ENCODE peak calls at places on chromosomes 5 and 9, in seven cellular contexts. U, T, I, K, O, H and E are unnamed samples.

GRCh38 chr5:139726248-139726647 is 69.4 kb upstream of the PSD2 start:
- DNase-seq in U (no peak), O (no peak), I (no peak), T (no peak), H (no peak), K (no peak), E (no peak)

GRCh38 chr5:139886213-139886612 is 90.6 kb downstream of the PSD2 start:
- DNase-seq in T (no peak), I (no peak), K (no peak), O (no peak), H (no peak), U (no peak), E (no peak)

GRCh38 chr5:39473156-39473779 is 48.5 kb upstream of the DAB2 start:
- DNase-seq in H (no peak), T (no peak), U (peak), O (no peak), I (no peak), K (no peak), E (no peak)

GRCh38 chr5:150783422-150783928 is 4.9 kb downstream of the SMIM3 start:
- DNase-seq in U (peak), K (no peak), O (no peak), H (peak), I (no peak), T (no peak), E (peak)

GRCh38 chr5:55172937-55173695 is at the start of gene CDC20B:
- DNase-seq in O (peak), K (no peak), H (peak), I (peak), T (peak), U (peak), E (peak)

GRCh38 chr9:69319324-69320040 is 5.5 kb upstream of the ENTREP1 start:
- DNase-seq in T (no peak), H (no peak), U (no peak), K (no peak), I (no peak), O (no peak), E (no peak)

GRCh38 chr5:153135416-153135815 is 355.1 kb upstream of the GRIA1 start:
- DNase-seq in U (no peak), K (no peak), H (no peak), I (no peak), T (no peak), O (no peak), E (no peak)

GRCh38 chr5:132209901-132210545 is 17.6 kb downstream of the P4HA2 start:
- DNase-seq in U (no peak), H (no peak), O (no peak), T (no peak), I (no peak), K (no peak), E (no peak)

GRCh38 chr9:107282268-107282667 is 811 bp upstream of the RAD23B start:
- DNase-seq in T (no peak), I (no peak), H (no peak), K (no peak), O (no peak), U (no peak), E (no peak)

GRCh38 chr9:134100040-134100439 is 32.2 kb upstream of the BRD3 start:
- DNase-seq in O (no peak), T (no peak), H (no peak), I (no peak), U (no peak), K (no peak), E (no peak)

GRCh38 chr5:169107316-169107715 is 193.6 kb downstream of the SLIT3 start:
- DNase-seq in H (no peak), O (no peak), U (peak), T (no peak), I (no peak), K (no peak), E (no peak)

GRCh38 chr5:132060501-132061161 is at the start of gene IL3:
- DNase-seq in H (no peak), I (peak), K (no peak), O (no peak), T (peak), U (no peak), E (peak)

GRCh38 chr5:133610489-133611356 is 1.6 kb downstream of the FSTL4 start:
- DNase-seq in U (peak), I (peak), H (peak), O (peak), T (peak), K (no peak), E (no peak)

GRCh38 chr5:140245354-140245753 is 57.5 kb downstream of the PFDN1 start:
- DNase-seq in H (no peak), I (no peak), K (no peak), O (peak), U (no peak), T (no peak), E (no peak)

GRCh38 chr5:19795218-19795617 is 192.8 kb downstream of the CDH18 start:
- DNase-seq in O (no peak), K (no peak), T (no peak), I (no peak), H (peak), U (peak), E (no peak)

GRCh38 chr5:7410936-7411511 is 15.1 kb downstream of the ADCY2 start:
- DNase-seq in I (no peak), K (no peak), U (no peak), T (no peak), H (no peak), O (no peak), E (no peak)

GRCh38 chr9:69207503-69207902 is 33.4 kb downstream of the TJP2 start:
- DNase-seq in K (no peak), T (no peak), O (no peak), U (no peak), H (peak), I (no peak), E (no peak)

GRCh38 chr5:97046270-97046982 is 96.0 kb downstream of the LIX1 start:
- DNase-seq in K (no peak), U (peak), O (no peak), I (no peak), T (no peak), H (peak), E (no peak)

GRCh38 chr5:77400645-77401044 is 91.5 kb downstream of the WDR41 start:
- DNase-seq in I (no peak), T (no peak), O (no peak), H (no peak), U (no peak), K (no peak), E (no peak)

GRCh38 chr9:104286792-104287191 is 192.7 kb downstream of the SMC2 start:
- DNase-seq in O (no peak), H (no peak), U (peak), T (no peak), K (no peak), I (no peak), E (no peak)

GRCh38 chr5:158837908-158838307 is 261.8 kb downstream of the EBF1 start:
- DNase-seq in I (no peak), O (no peak), T (no peak), K (no peak), H (no peak), U (no peak), E (no peak)

GRCh38 chr5:72525816-72526215 is 18.6 kb upstream of the ZNF366 start:
- DNase-seq in T (no peak), H (no peak), U (peak), K (no peak), I (no peak), O (no peak), E (no peak)

GRCh38 chr9:98572054-98572627 is 136.6 kb downstream of the GABBR2 start:
- DNase-seq in H (no peak), I (no peak), O (no peak), U (peak), T (no peak), K (no peak), E (no peak)

GRCh38 chr9:93129286-93129685 is 4.8 kb downstream of the NINJ1 start:
- DNase-seq in O (peak), I (no peak), U (no peak), H (no peak), T (no peak), K (no peak), E (no peak)

GRCh38 chr9:111484564-111484878 is 338 bp upstream of the ECPAS start:
- DNase-seq in U (no peak), O (no peak), I (no peak), T (no peak), H (no peak), K (no peak), E (no peak)

GRCh38 chr5:151362970-151363369 is 15.6 kb upstream of the SLC36A2 start:
- DNase-seq in K (no peak), H (no peak), U (no peak), I (no peak), T (no peak), O (no peak), E (no peak)

GRCh38 chr5:110738503-110738811 is 350 bp upstream of the SLC25A46 start:
- DNase-seq in I (no peak), K (no peak), T (no peak), U (no peak), O (no peak), H (no peak), E (no peak)

GRCh38 chr5:14429614-14430013 is 152.0 kb upstream of the OTULINL start:
- DNase-seq in O (no peak), U (no peak), H (no peak), T (no peak), K (no peak), I (no peak), E (no peak)

GRCh38 chr5:1659100-1660036 is 135.6 kb upstream of the LPCAT1 start:
- DNase-seq in O (no peak), K (no peak), T (no peak), I (no peak), H (no peak), U (no peak), E (no peak)

GRCh38 chr5:405421-405820 is 37.6 kb upstream of the EXOC3 start:
- DNase-seq in O (no peak), I (no peak), U (no peak), T (no peak), K (no peak), H (no peak), E (no peak)

GRCh38 chr9:7935666-7936065 is 136.1 kb upstream of the DMAC1 start:
- DNase-seq in O (no peak), T (no peak), H (no peak), K (no peak), U (no peak), I (no peak), E (no peak)

GRCh38 chr5:136424835-136425694 is 59.7 kb upstream of the TRPC7 start:
- DNase-seq in H (peak), U (peak), T (no peak), O (peak), I (peak), K (no peak), E (no peak)

GRCh38 chr9:8718121-8718725 is 918.6 kb upstream of the DMAC1 start:
- DNase-seq in K (no peak), T (no peak), H (no peak), O (no peak), I (no peak), U (peak), E (no peak)

GRCh38 chr9:69376651-69377050 is 51.6 kb downstream of the ENTREP1 start:
- DNase-seq in H (no peak), U (peak), I (no peak), K (no peak), T (no peak), O (no peak), E (no peak)

GRCh38 chr9:99211746-99212145 is 10.0 kb downstream of the ALG2 start:
- DNase-seq in H (peak), O (peak), U (no peak), T (no peak), I (no peak), K (no peak), E (no peak)

GRCh38 chr5:59592101-59592500 is 301.4 kb downstream of the PDE4D start:
- DNase-seq in H (no peak), I (no peak), O (no peak), U (peak), K (no peak), T (no peak), E (no peak)

GRCh38 chr5:148913493-148913892 is 87.1 kb downstream of the ADRB2 start:
- DNase-seq in O (no peak), K (no peak), U (no peak), H (no peak), I (no peak), T (no peak), E (no peak)

GRCh38 chr5:7186818-7187217 is 209.1 kb upstream of the ADCY2 start:
- DNase-seq in U (no peak), O (no peak), H (no peak), I (no peak), K (no peak), T (no peak), E (no peak)

GRCh38 chr5:1179383-1179715 is 22.0 kb upstream of the SLC6A19 start:
- DNase-seq in O (no peak), H (no peak), I (no peak), U (no peak), T (no peak), K (no peak), E (no peak)

GRCh38 chr9:124133752-124134151 is 122.2 kb downstream of the LHX2 start:
- DNase-seq in I (peak), O (peak), K (no peak), T (no peak), U (peak), H (peak), E (no peak)
- TF ChIP-seq CTCF in I (no peak), O (no peak), K (no peak), T (no peak), U (peak), H (peak), E (peak)

GRCh38 chr5:94618493-94619328 is at the start of the genes KIAA0825 and SLF1:
- DNase-seq in I (peak), O (peak), U (peak), K (peak), T (peak), H (peak), E (peak)

GRCh38 chr5:94618029-94618492 is 343 bp downstream of the KIAA0825 start:
- DNase-seq in I (no peak), U (peak), K (no peak), T (no peak), H (peak), O (peak), E (no peak)

GRCh38 chr5:94614156-94614805 is 4.1 kb downstream of the KIAA0825 start:
- DNase-seq in U (no peak), T (no peak), H (no peak), K (no peak), I (no peak), O (no peak), E (no peak)

GRCh38 chr5:94615843-94616242 is 2.6 kb downstream of the KIAA0825 start:
- DNase-seq in O (no peak), I (no peak), K (no peak), H (no peak), U (no peak), T (no peak), E (no peak)

GRCh38 chr5:94613583-94613982 is 4.8 kb downstream of the KIAA0825 start:
- DNase-seq in O (peak), H (peak), T (no peak), I (no peak), U (peak), K (no peak), E (no peak)
- TF ChIP-seq CTCF in O (no peak), H (peak), T (no peak), I (peak), U (peak), K (no peak), E (no peak)

DNA sequence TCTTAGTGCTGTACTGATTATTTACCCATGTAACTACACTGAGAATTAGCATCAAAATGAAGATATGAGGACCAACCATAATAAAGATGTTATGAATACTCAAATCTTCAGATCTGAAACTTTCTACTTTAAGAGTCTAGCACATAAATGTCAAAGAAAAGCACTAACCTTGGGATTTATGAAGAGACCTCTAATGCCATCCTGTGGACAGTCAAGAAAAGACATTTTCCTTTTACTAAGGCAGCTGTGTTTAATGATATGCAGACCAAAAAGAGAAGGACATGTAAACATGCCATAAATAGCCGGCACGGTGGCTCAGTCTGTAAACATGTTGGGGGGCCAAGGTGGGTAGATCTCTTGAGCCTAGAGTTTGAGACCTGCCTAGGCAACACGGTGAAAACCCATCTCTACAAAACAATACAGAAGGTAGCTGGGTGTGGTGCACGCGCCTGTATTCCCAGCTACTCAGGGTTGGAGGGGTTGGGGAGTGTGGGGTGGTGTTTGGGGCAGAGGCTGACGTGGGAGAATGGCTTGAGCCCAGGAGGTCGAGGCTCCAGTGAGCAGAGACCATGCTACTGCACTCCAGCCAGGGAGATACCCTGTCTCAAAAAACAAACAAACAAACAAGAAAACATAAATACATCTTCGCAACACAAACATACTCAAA is 266.9 kb upstream of the TYRP1 start:
- DNase-seq in K (no peak), I (no peak), H (peak), T (no peak), O (no peak), U (peak), E (no peak)
- TF ChIP-seq CTCF in K (no peak), I (peak), H (peak), T (no peak), O (no peak), U (peak), E (no peak)

DNA sequence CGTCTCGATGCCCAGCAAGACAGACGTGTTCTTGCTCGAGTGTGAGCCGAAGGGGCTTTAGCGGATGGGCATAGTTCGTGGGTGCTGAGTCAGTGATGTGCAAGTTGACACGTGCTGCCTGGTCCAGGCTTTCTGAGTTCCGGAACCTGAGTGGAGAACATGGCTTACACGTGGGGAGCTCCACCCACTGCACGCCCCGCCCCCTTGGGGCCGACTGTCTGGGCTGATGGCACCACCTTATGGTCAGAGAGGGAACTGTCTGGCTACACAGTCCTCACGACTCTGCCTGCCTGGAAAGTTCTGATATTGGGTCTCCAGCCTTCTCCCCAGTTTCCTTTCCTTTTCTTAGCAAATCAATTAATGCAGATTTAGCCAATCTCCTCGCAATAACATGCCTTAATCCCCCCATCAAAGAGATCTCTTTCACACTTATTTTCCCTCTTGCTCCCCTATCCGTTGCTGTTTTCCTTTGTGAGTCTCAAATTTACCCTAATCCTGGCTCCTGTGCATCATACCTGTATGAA is 3.8 kb upstream of the STC2 start:
- DNase-seq in H (peak), K (no peak), I (peak), O (peak), U (peak), T (peak), E (peak)
- TF ChIP-seq CTCF in H (peak), K (peak), I (peak), O (peak), U (peak), T (no peak), E (peak)

GRCh38 chr5:141349917-141350619 is at the start of gene PCDHGB1:
- DNase-seq in H (peak), T (no peak), O (peak), U (peak), K (no peak), I (peak), E (no peak)
- TF ChIP-seq CTCF in H (peak), T (no peak), O (no peak), U (peak), K (peak), I (no peak), E (no peak)

DNA sequence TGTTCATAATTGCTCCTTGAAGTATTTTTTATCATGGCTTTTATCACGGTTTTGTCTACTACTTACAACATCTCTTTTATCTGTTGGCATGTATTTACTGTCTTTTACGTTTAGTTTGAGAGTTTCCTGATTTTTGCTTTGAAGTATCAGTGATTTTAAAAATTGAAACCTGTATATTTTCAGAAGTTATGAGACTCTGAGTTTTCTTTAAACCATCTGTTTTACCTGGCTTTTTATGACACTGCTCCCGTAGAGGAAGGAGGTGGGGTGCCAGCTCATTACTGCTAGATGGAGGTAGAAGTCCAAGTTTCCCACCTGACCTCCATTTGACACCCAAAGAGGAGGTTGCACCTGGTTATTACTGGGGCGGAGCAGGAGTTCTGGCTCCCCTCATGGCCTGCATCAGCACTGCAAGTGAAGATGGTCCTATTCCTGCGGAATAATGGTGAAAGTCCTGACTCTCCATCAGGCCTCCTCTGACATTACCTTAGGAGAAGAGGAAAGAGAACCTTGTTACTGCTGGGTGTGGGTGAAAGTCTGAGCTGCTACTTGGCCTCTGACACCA is 10.0 kb upstream of the ZNF131 start:
- DNase-seq in O (peak), H (peak), T (no peak), I (peak), K (no peak), U (peak), E (no peak)
- TF ChIP-seq CTCF in O (peak), H (peak), T (no peak), I (peak), K (no peak), U (peak), E (no peak)